ENCODE peak calls at places on chromosome 2, in nine cellular contexts. U is GM23338, X is mammary epithelial cell, V is stomach, R is OCI-LY7, Y is IMR-90, F is lung, S is spleen, J is neural progenitor cell. D is an unnamed sample. For H3K4me1, the result is how much of the 10 kb centered on the place peaks cover.

GRCh38 chr2:80469428-80469827 is 164.9 kb upstream of the LRRTM1 start:
- DNase-seq in U (no peak), X (no peak), V (no peak), R (no peak), Y (no peak), F (no peak), S (no peak), J (no peak), D (no peak)

GRCh38 chr2:20141056-20141762 is 83.7 kb downstream of the SDC1 start:
- DNase-seq in U (no peak), X (peak), V (peak), R (no peak), Y (peak), F (peak), S (no peak), J (no peak), D (peak)

GRCh38 chr2:233556756-233557736 is 9.5 kb downstream of the USP40 start:
- DNase-seq in U (peak), X (peak), V (no peak), R (peak), Y (peak), F (no peak), S (no peak), J (no peak), D (no peak)

GRCh38 chr2:40281021-40281940 is 170.6 kb downstream of the SLC8A1 start:
- DNase-seq in U (no peak), X (peak), V (no peak), R (peak), Y (peak), F (no peak), S (no peak), J (no peak), D (peak)

GRCh38 chr2:171390941-171391516 is 42.8 kb downstream of the METTL8 start:
- DNase-seq in U (no peak), X (peak), V (no peak), R (no peak), Y (peak), F (no peak), S (no peak), J (no peak), D (no peak)

GRCh38 chr2:85445316-85446295 is 27.1 kb downstream of the SH2D6 start:
- DNase-seq in U (no peak), X (no peak), V (no peak), R (peak), Y (peak), F (no peak), S (no peak), J (no peak), D (no peak)

GRCh38 chr2:40746150-40746549 is 294.3 kb upstream of the SLC8A1 start:
- DNase-seq in U (no peak), X (no peak), V (no peak), R (peak), Y (no peak), F (no peak), S (no peak), J (no peak), D (no peak)

GRCh38 chr2:133063792-133064191 is 393.8 kb upstream of the LYPD1 start:
- DNase-seq in U (peak), X (peak), V (no peak), R (peak), Y (peak), F (no peak), S (no peak), J (peak), D (no peak)

GRCh38 chr2:172484253-172484652 is 56.9 kb downstream of the ITGA6 start:
- DNase-seq in U (peak), X (no peak), V (no peak), R (peak), Y (peak), F (no peak), S (no peak), J (no peak), D (no peak)

GRCh38 chr2:219828127-219828526 is 200.7 kb downstream of the SLC4A3 start:
- DNase-seq in U (no peak), X (no peak), V (no peak), R (no peak), Y (no peak), F (no peak), S (no peak), J (no peak), D (no peak)

GRCh38 chr2:168404764-168405163 is 51.3 kb upstream of the CERS6 start:
- DNase-seq in U (no peak), X (no peak), V (peak), R (no peak), Y (no peak), F (no peak), S (no peak), J (no peak), D (no peak)

GRCh38 chr2:184628051-184628450 is 29.7 kb downstream of the ZNF804A start:
- DNase-seq in U (no peak), X (no peak), V (no peak), R (no peak), Y (no peak), F (no peak), S (no peak), J (no peak), D (no peak)

GRCh38 chr2:104849618-104850097 is 4.3 kb upstream of the POU3F3 start:
- DNase-seq in U (peak), X (peak), V (no peak), R (peak), Y (peak), F (peak), S (peak), J (peak), D (no peak)

GRCh38 chr2:3682811-3683210 is 20.6 kb upstream of the DCDC2C start:
- DNase-seq in U (no peak), X (no peak), V (no peak), R (no peak), Y (no peak), F (no peak), S (no peak), J (no peak), D (no peak)

GRCh38 chr2:224146356-224147160 is 107.5 kb upstream of the SERPINE2 start:
- DNase-seq in U (no peak), X (no peak), V (no peak), R (no peak), Y (no peak), F (no peak), S (no peak), J (no peak), D (no peak)

GRCh38 chr2:224145751-224146355 is 106.8 kb upstream of the SERPINE2 start:
- DNase-seq in U (no peak), X (peak), V (no peak), R (no peak), Y (peak), F (no peak), S (no peak), J (no peak), D (no peak)

GRCh38 chr2:224141304-224141703 is 102.2 kb upstream of the SERPINE2 start:
- DNase-seq in U (no peak), X (no peak), V (no peak), R (no peak), Y (no peak), F (no peak), S (no peak), J (no peak), D (no peak)

GRCh38 chr2:224142397-224143312 is 103.6 kb upstream of the SERPINE2 start:
- DNase-seq in U (no peak), X (peak), V (no peak), R (no peak), Y (peak), F (no peak), S (no peak), J (no peak), D (no peak)

GRCh38 chr2:224143521-224143920 is 104.4 kb upstream of the SERPINE2 start:
- DNase-seq in U (no peak), X (no peak), V (no peak), R (no peak), Y (no peak), F (no peak), S (no peak), J (no peak), D (no peak)
- H3K27ac ChIP-seq in U (no peak), X (no peak), V (no peak), R (no peak), Y (no peak), F (no peak), S (no peak), J (no peak), D (no peak)

GRCh38 chr2:224449212-224450147 is 47.6 kb upstream of the FAM124B start:
- DNase-seq in U (peak), X (peak), V (no peak), R (peak), Y (no peak), F (no peak), S (no peak), J (no peak), D (no peak)
- TF ChIP-seq CTCF in U (peak), X (peak), V (peak), R (peak), Y (peak), F (peak), S (peak), J (peak), D (peak)

GRCh38 chr2:230443540-230443939 is 27.5 kb downstream of the SP100 start:
- DNase-seq in U (no peak), X (peak), V (no peak), R (no peak), Y (peak), F (no peak), S (no peak), J (no peak), D (no peak)
- H3K4me1 ChIP-seq in U (under half), X (under half), V (under half), R (under half), Y (under half), F (under half), S (half or more), J (under half), D (half or more)

GRCh38 chr2:161170377-161170776 is 10.1 kb downstream of the TANK start:
- DNase-seq in U (no peak), X (no peak), V (no peak), R (no peak), Y (peak), F (no peak), S (no peak), J (no peak), D (no peak)
- H3K27ac ChIP-seq in U (peak), X (peak), V (no peak), R (no peak), Y (no peak), F (no peak), S (no peak), J (no peak), D (no peak)